ENCODE peak calls at places on chromosomes 4 and X, in ten cellular contexts. B is right lobe of liver, G is kidney, U is SJSA1, R is IMR-90, N is left ventricle myocardium inferior, Z is mucosa of descending colon, M is astrocyte, S is testis, A is A549. Y is an unnamed sample.
A peak's percentile ranks its signal among the peaks of the same experiment; 100 is the strongest.

GRCh38 chr4:156898373-156899117 is 73.1 kb downstream of the PDGFC start:
- DNase-seq in B (no peak), S (no peak), N (no peak), R (peak; percentile 29), M (no peak), U (no peak), A (no peak), G (no peak), Z (no peak), Y (no peak)

GRCh38 chrX:134670241-134670811 is 12.1 kb upstream of the PLAC1 start:
- DNase-seq in R (peak; percentile 83), M (peak; percentile 89), N (no peak), G (peak; percentile 78), B (no peak), A (peak; percentile 94), U (peak; percentile 91), S (no peak), Z (no peak), Y (peak; percentile 60)

GRCh38 chrX:134013092-134013497 is 27.7 kb upstream of the GPC3 start:
- DNase-seq in A (no peak), R (no peak), N (no peak), B (no peak), M (no peak), G (no peak), Z (no peak), S (no peak), U (no peak), Y (no peak)

GRCh38 chrX:13891367-13892146 is 74.7 kb upstream of the GPM6B start:
- DNase-seq in A (no peak), Z (no peak), B (no peak), M (no peak), U (no peak), R (no peak), N (no peak), S (peak; percentile 14), G (no peak), Y (no peak)

GRCh38 chrX:124028177-124028576 is 66.7 kb downstream of the STAG2 start:
- DNase-seq in A (no peak), Z (no peak), M (peak; percentile 34), N (no peak), U (peak; percentile 43), R (peak; percentile 71), B (no peak), G (no peak), S (no peak), Y (no peak)

GRCh38 chr4:30866444-30866843 is 146.3 kb downstream of the PCDH7 start:
- DNase-seq in G (no peak), B (no peak), S (no peak), M (peak; percentile 52), R (peak; percentile 43), A (no peak), Z (no peak), N (no peak), U (no peak), Y (peak; percentile 5)

GRCh38 chr4:40583850-40584439 is 45.7 kb downstream of the RBM47 start:
- DNase-seq in B (no peak), S (no peak), M (no peak), A (peak; percentile 73), Z (no peak), U (no peak), G (no peak), R (no peak), N (no peak), Y (no peak)

GRCh38 chr4:183356173-183356825 is 34.1 kb upstream of the CLDN24 start:
- DNase-seq in Z (no peak), N (no peak), M (no peak), B (no peak), G (no peak), A (no peak), R (no peak), U (no peak), S (no peak), Y (no peak)

GRCh38 chrX:124208675-124209074 is 123.8 kb upstream of the TEX13D start:
- DNase-seq in R (no peak), G (no peak), B (no peak), U (no peak), N (no peak), S (no peak), A (no peak), Z (no peak), M (no peak), Y (no peak)

GRCh38 chr4:61273237-61273636 is 73.1 kb downstream of the ADGRL3 start:
- DNase-seq in M (no peak), S (no peak), N (no peak), U (no peak), A (peak; percentile 0), R (peak; percentile 1), Z (no peak), G (no peak), B (no peak), Y (no peak)

GRCh38 chr4:184097240-184097619 is 120.4 kb downstream of the ENPP6 start:
- DNase-seq in U (no peak), Z (peak; percentile 69), S (peak; percentile 80), N (peak; percentile 43), M (no peak), G (peak; percentile 86), B (peak; percentile 53), A (no peak), R (no peak), Y (no peak)

GRCh38 chr4:105241456-105241855 is 94.8 kb downstream of the TET2 start:
- DNase-seq in B (no peak), G (no peak), S (no peak), A (no peak), N (peak; percentile 68), Z (no peak), R (no peak), U (no peak), M (no peak), Y (no peak)

GRCh38 chr4:153418581-153418980 is 47.6 kb upstream of the TMEM131L start:
- DNase-seq in N (no peak), B (no peak), M (no peak), R (peak; percentile 54), G (no peak), S (no peak), Z (no peak), U (no peak), A (no peak), Y (no peak)

GRCh38 chrX:1045680-1046314 is 166.7 kb downstream of the CRLF2 start:
- DNase-seq in R (no peak), G (no peak), Z (no peak), A (no peak), U (no peak), N (no peak), M (no peak), B (no peak), S (no peak), Y (no peak)

GRCh38 chr4:6352031-6352763 is 82.5 kb downstream of the WFS1 start:
- DNase-seq in A (no peak), G (no peak), R (no peak), Z (no peak), B (no peak), M (no peak), S (no peak), U (no peak), N (no peak), Y (no peak)

GRCh38 chrX:19628006-19628575 is 112.8 kb upstream of the MAP3K15 start:
- DNase-seq in Z (peak; percentile 39), N (no peak), A (no peak), R (peak; percentile 6), S (no peak), U (no peak), M (peak; percentile 43), G (no peak), B (no peak), Y (no peak)

GRCh38 chrX:129769467-129770154 is 10.1 kb upstream of the SASH3 start:
- DNase-seq in S (no peak), B (no peak), Z (no peak), M (no peak), N (no peak), U (no peak), A (no peak), G (no peak), R (no peak), Y (no peak)

GRCh38 chr4:52983563-52984303 is 121.6 kb downstream of the RASL11B start:
- DNase-seq in Z (no peak), S (no peak), M (peak; percentile 14), N (no peak), A (peak; percentile 48), B (no peak), U (no peak), G (no peak), R (peak; percentile 68), Y (no peak)

GRCh38 chr4:14249226-14249625 is 621.7 kb upstream of the BOD1L1 start:
- DNase-seq in U (no peak), G (no peak), M (no peak), A (no peak), R (no peak), S (no peak), N (no peak), B (no peak), Z (no peak), Y (no peak)

GRCh38 chr4:14247767-14248166 is 620.2 kb upstream of the BOD1L1 start:
- DNase-seq in M (no peak), B (no peak), U (no peak), R (no peak), S (no peak), N (no peak), A (no peak), G (no peak), Z (no peak), Y (no peak)
- H3K9me3 ChIP-seq in M (no peaks in the 10 kb centered on the region), B (no peaks in the 10 kb centered on the region), U (no peaks in the 10 kb centered on the region), R (no peaks in the 10 kb centered on the region), S (no peaks in the 10 kb centered on the region), N (peaks cover 5% of the 10 kb centered on the region), A (peaks cover 1% of the 10 kb centered on the region), G (no peaks in the 10 kb centered on the region), Z (no peaks in the 10 kb centered on the region), Y (no peaks in the 10 kb centered on the region)

GRCh38 chrX:38409289-38409688 is 56.9 kb downstream of the OTC start:
- DNase-seq in G (no peak), A (no peak), M (no peak), R (no peak), Z (no peak), N (no peak), S (no peak), U (no peak), B (no peak), Y (no peak)
- H3K9me3 ChIP-seq in G (no peaks in the 10 kb centered on the region), A (no peaks in the 10 kb centered on the region), M (no peaks in the 10 kb centered on the region), R (no peaks in the 10 kb centered on the region), Z (no peaks in the 10 kb centered on the region), N (no peaks in the 10 kb centered on the region), S (no peaks in the 10 kb centered on the region), U (no peaks in the 10 kb centered on the region), B (no peaks in the 10 kb centered on the region), Y (no peaks in the 10 kb centered on the region)

DNA sequence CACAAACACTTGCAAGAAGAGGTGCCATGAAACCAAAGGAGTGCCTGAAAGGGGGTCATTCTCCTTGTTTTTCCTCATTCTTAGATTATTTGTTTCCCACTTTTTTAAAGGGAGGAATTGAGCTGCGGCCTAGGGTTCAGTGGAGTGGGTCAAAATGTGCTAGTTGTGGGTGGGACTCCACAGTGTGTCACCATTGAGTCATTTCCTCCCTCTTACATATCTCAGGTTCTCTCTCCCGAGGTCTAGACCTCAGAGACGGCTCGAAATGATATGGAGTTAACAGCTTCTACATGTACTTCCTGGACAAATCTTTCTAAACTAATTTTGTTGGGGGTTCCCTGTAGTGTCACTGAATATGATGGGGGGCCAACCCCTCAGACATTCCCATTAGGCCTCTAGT is 328.4 kb upstream of the SPANXN1 start:
- DNase-seq in R (no peak), B (no peak), U (no peak), A (no peak), Z (no peak), G (no peak), N (no peak), M (no peak), S (no peak), Y (no peak)
- H3K9me3 ChIP-seq in R (peaks cover 3% of the 10 kb centered on the region), B (no peaks in the 10 kb centered on the region), U (no peaks in the 10 kb centered on the region), A (no peaks in the 10 kb centered on the region), Z (no peaks in the 10 kb centered on the region), G (no peaks in the 10 kb centered on the region), N (no peaks in the 10 kb centered on the region), M (no peaks in the 10 kb centered on the region), S (no peaks in the 10 kb centered on the region), Y (no peaks in the 10 kb centered on the region)

GRCh38 chr4:97950836-97951235 is 192.4 kb downstream of the STPG2 start:
- DNase-seq in U (no peak), M (no peak), R (no peak), S (no peak), B (no peak), Z (no peak), A (no peak), G (no peak), N (no peak), Y (no peak)
- H3K9me3 ChIP-seq in U (no peaks in the 10 kb centered on the region), M (peaks cover 7% of the 10 kb centered on the region), R (peaks cover 17% of the 10 kb centered on the region), S (no peaks in the 10 kb centered on the region), B (no peaks in the 10 kb centered on the region), Z (peaks cover 20% of the 10 kb centered on the region), A (no peaks in the 10 kb centered on the region), G (no peaks in the 10 kb centered on the region), N (peaks cover 29% of the 10 kb centered on the region), Y (no peaks in the 10 kb centered on the region)